ENCODE peak calls at places on chromosomes 11 and 22, in nine cellular contexts. E is amygdala; Y is spleen; U is left ventricle myocardium inferior; O is stimulated activated CD4-positive, alpha-beta T cell treated with anti-CD3 and anti-CD28 coated beads, Interleukin-15, amount 100 ng/mL, for 1 hour; M is transverse colon; H is dorsolateral prefrontal cortex; R is K562; F is cerebellum. Z is an unnamed sample.
A peak's percentile ranks its signal among the peaks of the same experiment; 100 is the strongest.

GRCh38 chr11:21814169-21814568 is 378.7 kb upstream of the ANO5 start:
- DNase-seq in F (no peak), U (no peak), R (no peak), M (no peak), H (no peak), O (no peak), Y (no peak), E (no peak), Z (no peak)

GRCh38 chr22:48745842-48746788 is 1081.6 kb downstream of the BRD1 start:
- DNase-seq in O (no peak), F (no peak), H (no peak), M (no peak), Y (peak; percentile 47), R (no peak), E (no peak), U (no peak), Z (no peak)

GRCh38 chr11:123547180-123547579 is 107.2 kb downstream of the SCN3B start:
- DNase-seq in O (no peak), Y (no peak), U (no peak), F (no peak), H (no peak), M (no peak), R (no peak), E (no peak), Z (no peak)

GRCh38 chr11:46380340-46381045 is 976 bp upstream of the MDK start:
- DNase-seq in H (no peak), M (peak; percentile 87), U (peak; percentile 76), E (no peak), O (peak; percentile 50), Y (peak; percentile 92), F (no peak), R (peak; percentile 90), Z (no peak)

GRCh38 chr22:44438056-44438455 is 60.0 kb downstream of the RTL6 start:
- DNase-seq in Y (no peak), H (no peak), F (no peak), O (no peak), E (no peak), M (no peak), R (no peak), U (no peak), Z (no peak)

GRCh38 chr22:20463324-20464095 is 25.9 kb upstream of the SCARF2 start:
- DNase-seq in U (no peak), E (no peak), F (no peak), H (no peak), O (no peak), M (no peak), Y (peak; percentile 88), R (no peak), Z (no peak)

GRCh38 chr11:86262387-86262786 is 17.8 kb downstream of the EED start:
- DNase-seq in M (no peak), Y (no peak), O (no peak), U (no peak), F (no peak), E (no peak), R (no peak), H (no peak), Z (no peak)

GRCh38 chr11:19753451-19754041 is 40.9 kb downstream of the NAV2 start:
- DNase-seq in E (no peak), U (no peak), R (no peak), M (no peak), Y (no peak), O (no peak), H (no peak), F (no peak), Z (no peak)

GRCh38 chr11:1237128-1237580 is 14.3 kb downstream of the MUC5B start:
- DNase-seq in R (no peak), U (no peak), F (no peak), O (no peak), M (peak; percentile 90), E (no peak), H (no peak), Y (peak; percentile 58), Z (no peak)

GRCh38 chr22:28570697-28571373 is 108.8 kb downstream of the TTC28 start:
- DNase-seq in Y (no peak), U (no peak), R (no peak), H (no peak), F (no peak), O (no peak), M (no peak), E (no peak), Z (no peak)

GRCh38 chr11:19789840-19790710 is 77.4 kb downstream of the NAV2 start:
- DNase-seq in H (no peak), R (no peak), F (no peak), Y (no peak), M (peak; percentile 68), E (no peak), O (no peak), U (no peak), Z (no peak)

GRCh38 chr11:14821031-14821430 is 71.0 kb downstream of the CYP2R1 start:
- DNase-seq in O (no peak), M (no peak), E (no peak), R (peak; percentile 10), H (no peak), F (no peak), U (no peak), Y (no peak), Z (no peak)

GRCh38 chr11:68798221-68798813 is 43.4 kb downstream of the CPT1A start:
- DNase-seq in H (no peak), U (no peak), M (peak; percentile 34), R (peak; percentile 49), F (no peak), Y (peak; percentile 79), O (peak; percentile 21), E (no peak), Z (peak; percentile 6)

GRCh38 chr11:65912840-65913239 is 6.0 kb downstream of the C11orf68 start:
- DNase-seq in M (no peak), R (no peak), O (no peak), Y (no peak), H (no peak), E (no peak), F (no peak), U (no peak), Z (no peak)

GRCh38 chr11:94897330-94897768 is 76.0 kb downstream of the CWC15 start:
- DNase-seq in M (peak; percentile 47), O (no peak), Y (no peak), R (peak; percentile 46), E (no peak), H (peak; percentile 74), F (peak; percentile 41), U (peak; percentile 43), Z (peak; percentile 66)

GRCh38 chr11:46006418-46007070 is 84.1 kb downstream of the LARGE2 start:
- DNase-seq in E (no peak), M (no peak), R (peak; percentile 68), H (no peak), Y (no peak), O (no peak), F (peak; percentile 79), U (no peak), Z (peak; percentile 91)

GRCh38 chr11:76293189-76293631 is 86.9 kb upstream of the WNT11 start:
- DNase-seq in F (no peak), R (no peak), U (no peak), Y (no peak), O (no peak), E (no peak), H (no peak), M (no peak), Z (no peak)

GRCh38 chr11:706957-707816 is 1.2 kb downstream of the EPS8L2 start:
- DNase-seq in M (peak; percentile 68), R (no peak), F (no peak), U (no peak), Y (no peak), H (no peak), E (no peak), O (no peak), Z (no peak)

GRCh38 chr22:47154621-47155081 is 392.2 kb downstream of the TBC1D22A start:
- DNase-seq in Y (no peak), H (peak; percentile 71), R (no peak), O (no peak), F (peak; percentile 90), E (peak; percentile 28), M (no peak), U (peak; percentile 65), Z (peak; percentile 95)

GRCh38 chr11:36421546-36422155 is 88.4 kb downstream of the TRAF6 start:
- DNase-seq in F (no peak), E (no peak), H (no peak), O (no peak), R (no peak), U (no peak), M (no peak), Y (no peak), Z (no peak)

GRCh38 chr22:28505416-28506156 is 174.1 kb downstream of the TTC28 start:
- DNase-seq in E (no peak), O (no peak), F (no peak), H (no peak), U (no peak), M (no peak), R (no peak), Y (no peak), Z (no peak)

GRCh38 chr11:92536895-92537294 is 312.3 kb downstream of the FAT3 start:
- DNase-seq in F (no peak), H (no peak), R (no peak), E (no peak), U (no peak), Y (no peak), O (no peak), M (no peak), Z (no peak)